ENCODE peak calls at places on chromosomes 11 and 22, in seven cellular contexts. C is GM12878, V is right lobe of liver, N is transverse colon, D is heart left ventricle, X is uterus, G is tibial nerve. Z is an unnamed sample.

GRCh38 chr11:73414977-73415492 is 38.8 kb downstream of the RELT start:
- DNase-seq in D (no peak), N (no peak), G (peak), C (peak), V (no peak), X (no peak), Z (no peak)

GRCh38 chr11:11519184-11519583 is 102.6 kb downstream of the GALNT18 start:
- DNase-seq in C (no peak), V (no peak), X (no peak), D (no peak), N (no peak), G (no peak), Z (no peak)

GRCh38 chr22:46246178-46246577 is 3.9 kb downstream of the CDPF1 start:
- DNase-seq in V (no peak), D (no peak), N (no peak), G (no peak), X (no peak), C (no peak), Z (no peak)

GRCh38 chr11:1836011-1836945 is 1.5 kb downstream of the SYT8 start:
- DNase-seq in G (no peak), C (no peak), X (no peak), D (no peak), V (peak), N (no peak), Z (no peak)

GRCh38 chr11:81005595-81005994 is 1564.8 kb upstream of the TENM4 start:
- DNase-seq in N (no peak), V (no peak), D (no peak), G (no peak), X (no peak), C (no peak), Z (no peak)

GRCh38 chr11:126601550-126602215 is 246.2 kb downstream of the ST3GAL4 start:
- DNase-seq in N (no peak), D (no peak), G (no peak), C (no peak), V (no peak), X (no peak), Z (no peak)

GRCh38 chr11:27485930-27486773 is 13.6 kb upstream of the LGR4 start:
- DNase-seq in C (no peak), X (no peak), G (peak), D (no peak), N (no peak), V (no peak), Z (no peak)

GRCh38 chr11:119343726-119344125 is 2.8 kb downstream of the MFRP start:
- DNase-seq in D (no peak), X (no peak), N (no peak), C (no peak), V (no peak), G (no peak), Z (no peak)

GRCh38 chr11:72789493-72790131 is 4.2 kb downstream of the STARD10 start:
- DNase-seq in C (no peak), V (peak), D (peak), X (no peak), G (no peak), N (no peak), Z (no peak)

GRCh38 chr11:122808494-122808893 is 29.8 kb upstream of the CRTAM start:
- DNase-seq in C (peak), D (peak), N (peak), G (no peak), X (peak), V (no peak), Z (no peak)

GRCh38 chr22:34960005-34960404 is 106.0 kb upstream of the ISX start:
- DNase-seq in C (no peak), D (no peak), N (no peak), V (no peak), X (no peak), G (no peak), Z (no peak)

GRCh38 chr11:6353367-6353987 is 33.2 kb upstream of the CAVIN3 start:
- DNase-seq in V (peak), G (peak), X (peak), N (peak), C (peak), D (peak), Z (peak)

GRCh38 chr11:124830749-124831148 is 30.5 kb upstream of the MSANTD2 start:
- DNase-seq in G (no peak), D (no peak), X (no peak), C (no peak), N (no peak), V (no peak), Z (no peak)

GRCh38 chr22:23467721-23468294 is 112.3 kb downstream of the IGLL1 start:
- DNase-seq in G (no peak), X (no peak), C (no peak), D (no peak), N (no peak), V (no peak), Z (no peak)

GRCh38 chr11:123653405-123653996 is 923 bp downstream of the SCN3B start:
- DNase-seq in N (no peak), X (no peak), V (no peak), C (no peak), G (no peak), D (no peak), Z (no peak)

GRCh38 chr11:14234446-14234845 is 124.5 kb downstream of the RRAS2 start:
- DNase-seq in V (no peak), X (no peak), D (no peak), N (no peak), G (no peak), C (no peak), Z (no peak)

GRCh38 chr11:133598879-133599278 is 66.6 kb upstream of the OPCML start:
- DNase-seq in D (no peak), N (no peak), V (no peak), G (no peak), C (no peak), X (no peak), Z (no peak)

GRCh38 chr11:115256326-115257197 is 247.7 kb downstream of the CADM1 start:
- DNase-seq in X (no peak), V (no peak), N (peak), C (peak), G (no peak), D (no peak), Z (no peak)

GRCh38 chr11:443542-444199 is 1.9 kb upstream of the ANO9 start:
- DNase-seq in V (no peak), C (no peak), G (no peak), X (no peak), N (no peak), D (no peak), Z (no peak)

GRCh38 chr11:72851726-72852125 is 37.5 kb downstream of the ATG16L2 start:
- DNase-seq in C (no peak), N (no peak), X (no peak), V (no peak), D (no peak), G (no peak), Z (no peak)

GRCh38 chr22:38984224-38984623 is 2.1 kb downstream of the APOBEC3B start:
- DNase-seq in X (no peak), G (no peak), N (no peak), V (no peak), D (no peak), C (no peak), Z (no peak)

GRCh38 chr22:38986629-38987028 is 4.5 kb downstream of the APOBEC3B start:
- DNase-seq in D (no peak), C (no peak), N (no peak), V (no peak), G (no peak), X (no peak), Z (no peak)

GRCh38 chr22:38987171-38987895 is 5.2 kb downstream of the APOBEC3B start:
- DNase-seq in N (no peak), C (no peak), D (no peak), X (no peak), G (no peak), V (no peak), Z (no peak)

GRCh38 chr22:38989461-38989860 is 7.3 kb downstream of the APOBEC3B start:
- DNase-seq in C (no peak), N (no peak), X (no peak), V (no peak), D (no peak), G (no peak), Z (no peak)
- TF ChIP-seq POLR2A in C (no peak), N (no peak), X (no peak), V (no peak), D (no peak), G (no peak), Z (no peak)

DNA sequence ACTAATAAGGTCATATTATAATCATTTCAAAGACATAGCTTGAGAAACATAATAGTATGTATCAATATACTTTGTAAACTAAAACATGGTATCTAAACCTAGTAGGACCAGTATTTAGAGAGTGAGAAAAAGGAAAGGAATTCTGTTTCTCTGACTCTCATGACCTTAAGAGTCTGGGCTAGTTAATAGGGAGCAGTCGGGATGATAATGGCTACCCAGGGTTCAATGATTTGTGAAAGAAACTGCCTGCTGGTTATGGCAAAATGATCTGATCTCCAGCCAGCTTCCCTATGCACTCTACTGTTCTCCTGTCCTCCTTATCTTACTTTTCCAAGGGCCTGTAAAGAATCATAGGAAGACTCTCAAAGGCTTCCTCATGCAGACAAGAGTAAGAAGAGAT is 193.1 kb upstream of the PITPNB start:
- DNase-seq in D (no peak), V (no peak), C (no peak), N (no peak), X (no peak), G (no peak), Z (no peak)
- H3K27ac ChIP-seq in D (no peak), V (no peak), C (no peak), N (no peak), X (peak), G (no peak), Z (no peak)

GRCh38 chr11:43880640-43881159 is at the start of gene ALKBH3:
- DNase-seq in C (peak), G (peak), D (peak), V (peak), N (peak), X (peak), Z (peak)
- TF ChIP-seq POLR2A in C (peak), G (no peak), D (peak), V (peak), N (peak), X (peak), Z (no peak)

GRCh38 chr11:15370774-15371173 is 256.1 kb downstream of the INSC start:
- DNase-seq in G (no peak), X (no peak), V (no peak), D (no peak), C (no peak), N (no peak), Z (no peak)
- H3K27ac ChIP-seq in G (no peak), X (no peak), V (no peak), D (no peak), C (no peak), N (no peak), Z (no peak)

DNA sequence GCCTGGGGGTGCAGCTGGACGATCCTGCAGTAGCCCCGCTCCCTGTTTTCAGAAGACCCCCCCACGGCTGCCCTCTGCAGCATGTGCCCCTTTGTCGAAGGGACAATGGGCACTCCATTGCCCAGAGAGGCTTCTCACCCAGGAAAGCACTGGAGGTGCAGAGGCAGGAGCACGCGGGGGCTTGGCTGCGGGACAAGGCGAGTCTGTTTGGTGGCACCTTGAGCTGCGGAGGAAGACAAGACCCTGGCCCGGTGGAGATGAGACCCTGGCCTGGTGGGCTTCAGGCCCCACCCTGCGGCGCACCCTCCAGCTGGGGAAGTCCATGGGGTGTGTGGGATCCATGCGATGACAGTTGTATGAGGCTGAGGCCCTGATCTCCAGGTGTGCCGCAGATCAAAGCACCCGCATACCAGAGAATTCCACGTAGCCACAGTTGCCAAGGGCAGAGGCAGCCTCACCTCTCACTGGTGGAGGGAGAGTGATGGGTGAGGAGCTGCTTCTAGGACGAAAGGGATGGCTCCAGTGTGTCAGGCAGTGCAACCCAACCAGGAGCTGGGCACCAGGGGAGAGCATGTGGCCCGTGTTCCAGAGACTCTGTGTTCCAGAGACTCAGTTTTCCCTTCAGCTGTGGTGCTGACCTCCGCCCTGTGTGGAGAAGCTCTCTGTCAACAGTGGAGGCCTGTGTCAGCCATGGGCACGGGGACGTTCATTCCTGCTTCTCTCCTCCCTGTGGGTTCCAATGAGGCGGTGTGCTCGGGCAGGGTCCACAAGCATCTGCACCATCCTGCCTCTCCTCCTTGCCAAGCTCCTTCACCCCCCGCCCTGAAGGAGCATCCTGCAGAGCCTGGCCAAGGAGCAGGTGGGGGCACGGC is 10.0 kb downstream of the TBX1 start:
- DNase-seq in N (no peak), G (no peak), C (no peak), D (no peak), V (no peak), X (no peak), Z (no peak)
- TF ChIP-seq POLR2A in N (no peak), G (no peak), C (no peak), D (no peak), V (no peak), X (no peak), Z (no peak)

DNA sequence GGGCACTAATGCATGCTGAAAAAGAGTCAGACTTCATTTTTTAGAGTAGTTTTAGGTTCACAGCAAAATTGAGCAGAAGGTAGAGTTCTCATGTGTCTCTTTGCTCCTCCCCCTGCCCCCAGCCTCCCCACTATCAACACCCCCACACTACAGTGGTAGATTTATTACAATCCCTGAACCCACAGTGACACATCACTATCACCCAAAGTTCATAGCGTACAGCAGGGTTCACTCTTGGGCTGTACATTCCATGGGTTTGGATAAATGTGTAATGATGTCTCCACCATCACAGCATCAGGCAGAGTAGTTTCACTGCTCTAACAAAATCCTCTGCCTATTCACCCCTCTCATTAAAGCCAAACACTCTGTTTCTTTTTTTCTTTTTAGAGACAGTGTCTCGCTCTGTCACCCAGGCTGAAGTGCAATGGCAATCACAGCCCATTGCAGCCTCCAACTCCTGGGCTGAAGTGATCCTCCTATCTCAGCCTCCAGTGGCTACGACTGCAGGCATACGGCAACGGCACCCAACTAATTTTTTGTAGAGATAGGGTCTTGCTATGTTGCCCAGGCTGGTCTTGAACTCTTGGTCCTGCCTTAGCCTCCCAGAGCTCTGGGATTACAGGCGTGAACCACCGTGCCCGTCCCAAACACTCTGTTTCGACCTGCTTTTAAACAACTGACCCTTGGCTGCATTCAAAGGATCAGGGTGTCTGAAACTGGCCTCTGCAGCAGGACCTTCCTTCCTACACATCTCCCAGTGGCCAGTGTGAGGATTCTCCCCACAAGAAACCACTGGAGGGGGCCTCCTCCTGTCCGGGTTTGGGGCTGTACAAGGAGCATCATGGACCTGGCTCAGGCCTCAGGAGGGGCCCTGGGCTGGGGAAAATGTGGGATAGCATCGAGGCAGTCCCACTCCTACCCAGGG is 4.2 kb downstream of the BEST1 start:
- DNase-seq in D (no peak), X (no peak), V (no peak), C (no peak), G (no peak), N (no peak), Z (no peak)
- H3K27ac ChIP-seq in D (no peak), X (peak), V (no peak), C (no peak), G (peak), N (peak), Z (peak)